ENCODE peak calls at places on chromosomes 2 and 18, in five cellular contexts. One of them, this sample, is unnamed.

GRCh38 chr2:97870396-97870843 is 125.3 kb downstream of the TMEM131 start:
- DNase-seq in cardiac fibroblast: peak
- DNase-seq in heart left ventricle: peak
- DNase-seq in hepatocyte: peak
- DNase-seq in Caco-2: no peak
- DNase-seq in this sample: no peak

GRCh38 chr2:65313126-65313953 is 85.7 kb downstream of the ACTR2 start:
- DNase-seq in cardiac fibroblast: no peak
- DNase-seq in heart left ventricle: no peak
- DNase-seq in Caco-2: no peak
- DNase-seq in hepatocyte: no peak
- DNase-seq in this sample: no peak

GRCh38 chr2:158716091-158716815 is 78.9 kb upstream of the DAPL1 start:
- DNase-seq in heart left ventricle: peak
- DNase-seq in cardiac fibroblast: peak
- DNase-seq in Caco-2: no peak
- DNase-seq in hepatocyte: no peak
- DNase-seq in this sample: no peak

GRCh38 chr2:196927318-196928225 is 1.1 kb upstream of the PGAP1 start:
- DNase-seq in heart left ventricle: no peak
- DNase-seq in Caco-2: peak
- DNase-seq in cardiac fibroblast: peak
- DNase-seq in hepatocyte: peak
- DNase-seq in this sample: no peak

GRCh38 chr2:177753682-177754475 is 318.7 kb downstream of the PDE11A start:
- DNase-seq in cardiac fibroblast: peak
- DNase-seq in Caco-2: peak
- DNase-seq in hepatocyte: peak
- DNase-seq in heart left ventricle: peak
- DNase-seq in this sample: peak

GRCh38 chr2:196184919-196185318 is 13.5 kb upstream of the STK17B start:
- DNase-seq in hepatocyte: no peak
- DNase-seq in Caco-2: no peak
- DNase-seq in heart left ventricle: no peak
- DNase-seq in cardiac fibroblast: no peak
- DNase-seq in this sample: no peak

GRCh38 chr18:21262979-21263378 is 20.9 kb downstream of the GREB1L start:
- DNase-seq in cardiac fibroblast: peak
- DNase-seq in heart left ventricle: no peak
- DNase-seq in hepatocyte: no peak
- DNase-seq in Caco-2: no peak
- DNase-seq in this sample: no peak

GRCh38 chr2:25305197-25305596 is 36.5 kb downstream of the DNMT3A start:
- DNase-seq in Caco-2: no peak
- DNase-seq in cardiac fibroblast: no peak
- DNase-seq in hepatocyte: no peak
- DNase-seq in heart left ventricle: no peak
- DNase-seq in this sample: no peak

GRCh38 chr2:181924336-181924735 is 32.8 kb downstream of the ITPRID2 start:
- DNase-seq in Caco-2: no peak
- DNase-seq in cardiac fibroblast: no peak
- DNase-seq in heart left ventricle: no peak
- DNase-seq in hepatocyte: no peak
- DNase-seq in this sample: no peak

GRCh38 chr18:75524852-75525251 is 97.3 kb upstream of the SMIM21 start:
- DNase-seq in Caco-2: no peak
- DNase-seq in hepatocyte: no peak
- DNase-seq in cardiac fibroblast: no peak
- DNase-seq in heart left ventricle: no peak
- DNase-seq in this sample: no peak

GRCh38 chr2:1509271-1509995 is 96.2 kb downstream of the TPO start:
- DNase-seq in Caco-2: no peak
- DNase-seq in heart left ventricle: peak
- DNase-seq in hepatocyte: no peak
- DNase-seq in cardiac fibroblast: no peak
- DNase-seq in this sample: no peak

GRCh38 chr18:51068111-51068510 is 38.1 kb downstream of the SMAD4 start:
- DNase-seq in Caco-2: no peak
- DNase-seq in hepatocyte: no peak
- DNase-seq in heart left ventricle: no peak
- DNase-seq in cardiac fibroblast: peak
- DNase-seq in this sample: no peak

GRCh38 chr2:240297553-240298315 is 137.7 kb upstream of the GPC1 start:
- DNase-seq in heart left ventricle: no peak
- DNase-seq in Caco-2: no peak
- DNase-seq in hepatocyte: no peak
- DNase-seq in cardiac fibroblast: no peak
- DNase-seq in this sample: no peak

GRCh38 chr2:12734914-12735654 is 18.3 kb downstream of the TRIB2 start:
- DNase-seq in heart left ventricle: peak
- DNase-seq in cardiac fibroblast: no peak
- DNase-seq in hepatocyte: no peak
- DNase-seq in Caco-2: no peak
- DNase-seq in this sample: no peak

GRCh38 chr2:44549099-44549471 is 187.3 kb downstream of the CAMKMT start:
- DNase-seq in Caco-2: no peak
- DNase-seq in heart left ventricle: no peak
- DNase-seq in hepatocyte: no peak
- DNase-seq in cardiac fibroblast: peak
- DNase-seq in this sample: no peak

GRCh38 chr2:21317131-21317530 is 193.4 kb downstream of the TDRD15 start:
- DNase-seq in heart left ventricle: peak
- DNase-seq in hepatocyte: peak
- DNase-seq in cardiac fibroblast: peak
- DNase-seq in Caco-2: peak
- DNase-seq in this sample: peak

GRCh38 chr2:241225983-241226382 is 37.5 kb downstream of the ANO7 start:
- DNase-seq in cardiac fibroblast: no peak
- DNase-seq in Caco-2: no peak
- DNase-seq in heart left ventricle: no peak
- DNase-seq in hepatocyte: no peak
- DNase-seq in this sample: peak

GRCh38 chr2:212145111-212145510 is 393.5 kb downstream of the ERBB4 start:
- DNase-seq in cardiac fibroblast: peak
- DNase-seq in heart left ventricle: no peak
- DNase-seq in Caco-2: no peak
- DNase-seq in hepatocyte: no peak
- DNase-seq in this sample: no peak

GRCh38 chr2:120366698-120367097 is 20.8 kb downstream of the INHBB start:
- DNase-seq in heart left ventricle: no peak
- DNase-seq in cardiac fibroblast: no peak
- DNase-seq in Caco-2: no peak
- DNase-seq in hepatocyte: no peak
- DNase-seq in this sample: peak

GRCh38 chr18:50079571-50080295 is 115.2 kb downstream of the MYO5B start:
- DNase-seq in cardiac fibroblast: no peak
- DNase-seq in Caco-2: no peak
- DNase-seq in hepatocyte: no peak
- DNase-seq in heart left ventricle: peak
- DNase-seq in this sample: peak

GRCh38 chr2:75233965-75234364 is 34.6 kb upstream of the TACR1 start:
- DNase-seq in Caco-2: no peak
- DNase-seq in heart left ventricle: no peak
- DNase-seq in hepatocyte: no peak
- DNase-seq in cardiac fibroblast: no peak
- DNase-seq in this sample: no peak

GRCh38 chr2:239399404-239399999 is 1.3 kb downstream of the HDAC4 start:
- DNase-seq in Caco-2: no peak
- DNase-seq in heart left ventricle: no peak
- DNase-seq in cardiac fibroblast: peak
- DNase-seq in hepatocyte: peak
- DNase-seq in this sample: no peak

GRCh38 chr2:2788076-2788475 is 457.0 kb upstream of the MYT1L start:
- DNase-seq in Caco-2: no peak
- DNase-seq in hepatocyte: no peak
- DNase-seq in heart left ventricle: no peak
- DNase-seq in cardiac fibroblast: no peak
- DNase-seq in this sample: no peak

GRCh38 chr2:189086710-189087109 is 92.9 kb downstream of the COL5A2 start:
- DNase-seq in hepatocyte: no peak
- DNase-seq in Caco-2: no peak
- DNase-seq in heart left ventricle: no peak
- DNase-seq in cardiac fibroblast: peak
- DNase-seq in this sample: no peak

GRCh38 chr2:6083131-6083530 is 390.9 kb downstream of the SOX11 start:
- DNase-seq in heart left ventricle: no peak
- DNase-seq in hepatocyte: no peak
- DNase-seq in cardiac fibroblast: no peak
- DNase-seq in Caco-2: no peak
- DNase-seq in this sample: no peak

GRCh38 chr2:45264227-45265225 is 255.3 kb upstream of the SIX2 start:
- DNase-seq in Caco-2: no peak
- DNase-seq in cardiac fibroblast: peak
- DNase-seq in hepatocyte: no peak
- DNase-seq in heart left ventricle: no peak
- DNase-seq in this sample: no peak

GRCh38 chr18:13374468-13375301 is 156.1 kb downstream of the LDLRAD4 start:
- DNase-seq in hepatocyte: no peak
- DNase-seq in Caco-2: no peak
- DNase-seq in heart left ventricle: no peak
- DNase-seq in cardiac fibroblast: peak
- DNase-seq in this sample: no peak

DNA sequence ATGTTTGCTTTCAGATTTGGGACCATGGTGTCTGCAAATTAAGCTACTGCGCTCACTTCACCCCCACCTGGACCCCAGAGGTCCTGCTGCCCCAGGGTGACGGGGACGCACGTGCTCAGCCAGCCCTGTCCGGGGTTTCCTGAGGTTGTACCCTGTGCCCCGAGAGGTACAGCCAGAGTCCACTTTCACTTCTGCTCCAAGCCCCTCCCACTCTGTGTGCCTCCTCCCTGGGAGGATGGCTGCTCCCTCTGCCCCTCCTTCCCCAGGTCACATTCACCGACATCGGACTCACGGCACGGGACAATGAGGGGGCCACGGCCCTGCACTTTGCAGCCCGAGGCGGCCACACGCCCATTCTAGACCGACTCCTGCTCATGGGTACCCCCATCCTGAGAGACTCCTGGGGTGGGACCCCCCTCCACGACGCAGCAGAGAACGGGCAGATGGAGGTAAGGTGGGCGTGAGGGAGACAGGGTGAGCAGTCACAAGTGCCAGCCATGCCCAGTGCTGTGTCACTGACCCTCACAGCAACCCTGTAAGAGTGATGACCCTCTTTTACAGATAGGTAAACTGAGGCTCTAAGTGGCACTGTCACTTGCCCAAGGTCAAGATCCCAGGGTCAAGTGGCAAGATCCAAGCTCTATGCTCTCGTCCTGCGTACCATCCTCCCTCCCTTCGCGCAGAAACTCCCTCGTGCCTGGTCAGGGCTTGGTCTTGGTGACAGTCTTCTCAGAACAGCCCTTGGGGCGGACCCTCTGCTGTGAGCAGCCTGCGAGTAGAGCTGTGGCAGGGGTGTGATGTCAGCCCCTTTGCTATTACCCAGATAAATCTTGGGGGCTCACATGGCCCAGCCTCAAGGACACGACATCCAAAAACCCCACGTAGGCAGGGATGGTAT is 7.6 kb downstream of the ESPNL start:
- DNase-seq in hepatocyte: peak
- DNase-seq in cardiac fibroblast: no peak
- DNase-seq in Caco-2: no peak
- DNase-seq in heart left ventricle: no peak
- DNase-seq in this sample: peak
- H3K4me3 ChIP-seq in hepatocyte: no peak
- H3K4me3 ChIP-seq in cardiac fibroblast: no peak
- H3K4me3 ChIP-seq in Caco-2: no peak
- H3K4me3 ChIP-seq in heart left ventricle: no peak
- H3K4me3 ChIP-seq in this sample: no peak

GRCh38 chr2:157628282-157628531 is 457 bp downstream of the ACVR1C start:
- DNase-seq in cardiac fibroblast: no peak
- DNase-seq in heart left ventricle: no peak
- DNase-seq in Caco-2: no peak
- DNase-seq in hepatocyte: no peak
- DNase-seq in this sample: no peak
- H3K4me3 ChIP-seq in cardiac fibroblast: peak
- H3K4me3 ChIP-seq in heart left ventricle: peak
- H3K4me3 ChIP-seq in Caco-2: peak
- H3K4me3 ChIP-seq in hepatocyte: peak
- H3K4me3 ChIP-seq in this sample: peak

GRCh38 chr2:171924170-171924942 is 2.1 kb downstream of the HAT1 start:
- DNase-seq in Caco-2: no peak
- DNase-seq in heart left ventricle: no peak
- DNase-seq in cardiac fibroblast: no peak
- DNase-seq in hepatocyte: no peak
- DNase-seq in this sample: no peak

GRCh38 chr2:171919453-171919852 is 2.8 kb upstream of the HAT1 start:
- DNase-seq in heart left ventricle: no peak
- DNase-seq in hepatocyte: no peak
- DNase-seq in Caco-2: no peak
- DNase-seq in cardiac fibroblast: no peak
- DNase-seq in this sample: no peak

GRCh38 chr2:171923206-171923605 is 945 bp downstream of the HAT1 start:
- DNase-seq in heart left ventricle: no peak
- DNase-seq in Caco-2: peak
- DNase-seq in cardiac fibroblast: peak
- DNase-seq in hepatocyte: peak
- DNase-seq in this sample: peak

GRCh38 chr2:171922230-171923022 is at the start of gene HAT1:
- DNase-seq in hepatocyte: peak
- DNase-seq in Caco-2: peak
- DNase-seq in heart left ventricle: peak
- DNase-seq in cardiac fibroblast: peak
- DNase-seq in this sample: peak

GRCh38 chr2:171921970-171922229 is 361 bp upstream of the HAT1 start:
- DNase-seq in cardiac fibroblast: no peak
- DNase-seq in heart left ventricle: no peak
- DNase-seq in Caco-2: no peak
- DNase-seq in hepatocyte: no peak
- DNase-seq in this sample: no peak
- H3K4me3 ChIP-seq in cardiac fibroblast: peak
- H3K4me3 ChIP-seq in heart left ventricle: peak
- H3K4me3 ChIP-seq in Caco-2: peak
- H3K4me3 ChIP-seq in hepatocyte: peak
- H3K4me3 ChIP-seq in this sample: peak

GRCh38 chr2:101740555-101740964 is 43.1 kb downstream of the MAP4K4 start:
- DNase-seq in hepatocyte: no peak
- DNase-seq in heart left ventricle: no peak
- DNase-seq in cardiac fibroblast: no peak
- DNase-seq in Caco-2: no peak
- DNase-seq in this sample: no peak
- H3K4me3 ChIP-seq in hepatocyte: no peak
- H3K4me3 ChIP-seq in heart left ventricle: no peak
- H3K4me3 ChIP-seq in cardiac fibroblast: no peak
- H3K4me3 ChIP-seq in Caco-2: no peak
- H3K4me3 ChIP-seq in this sample: no peak

GRCh38 chr2:230441188-230441897 is 25.3 kb downstream of the SP100 start:
- DNase-seq in Caco-2: no peak
- DNase-seq in cardiac fibroblast: peak
- DNase-seq in hepatocyte: no peak
- DNase-seq in heart left ventricle: no peak
- DNase-seq in this sample: peak
- H3K4me3 ChIP-seq in Caco-2: no peak
- H3K4me3 ChIP-seq in cardiac fibroblast: no peak
- H3K4me3 ChIP-seq in hepatocyte: no peak
- H3K4me3 ChIP-seq in heart left ventricle: no peak
- H3K4me3 ChIP-seq in this sample: no peak